ENCODE peak calls at places on chromosomes 12 and 14, in seven cellular contexts. One of them, this sample, is unnamed.

GRCh38 chr14:64540208-64541202 is at the start of gene HSPA2:
- DNase-seq in HL-60: peak
- DNase-seq in Panc1: peak
- DNase-seq in prostate gland: peak
- DNase-seq in GM12891: peak
- DNase-seq in breast epithelium: peak
- DNase-seq in K562: no peak
- DNase-seq in this sample: peak

GRCh38 chr12:105485321-105485910 is 154.9 kb downstream of the C12orf75 start:
- DNase-seq in GM12891: no peak
- DNase-seq in breast epithelium: no peak
- DNase-seq in prostate gland: no peak
- DNase-seq in Panc1: no peak
- DNase-seq in K562: no peak
- DNase-seq in HL-60: no peak
- DNase-seq in this sample: no peak

GRCh38 chr12:54358945-54359761 is 5.1 kb downstream of the GPR84 start:
- DNase-seq in GM12891: peak
- DNase-seq in prostate gland: peak
- DNase-seq in breast epithelium: peak
- DNase-seq in HL-60: peak
- DNase-seq in Panc1: peak
- DNase-seq in K562: peak
- DNase-seq in this sample: peak

GRCh38 chr12:121365416-121366062 is 13.3 kb upstream of the ANAPC5 start:
- DNase-seq in Panc1: no peak
- DNase-seq in breast epithelium: no peak
- DNase-seq in GM12891: no peak
- DNase-seq in K562: no peak
- DNase-seq in prostate gland: no peak
- DNase-seq in HL-60: no peak
- DNase-seq in this sample: no peak

GRCh38 chr12:78441737-78442453 is 422.7 kb upstream of the SYT1 start:
- DNase-seq in Panc1: no peak
- DNase-seq in breast epithelium: no peak
- DNase-seq in prostate gland: no peak
- DNase-seq in HL-60: no peak
- DNase-seq in K562: no peak
- DNase-seq in GM12891: no peak
- DNase-seq in this sample: no peak

GRCh38 chr12:49336645-49337584 is at the start of gene C1QL4:
- DNase-seq in HL-60: peak
- DNase-seq in prostate gland: peak
- DNase-seq in GM12891: peak
- DNase-seq in Panc1: no peak
- DNase-seq in K562: peak
- DNase-seq in breast epithelium: peak
- DNase-seq in this sample: peak

GRCh38 chr14:93790966-93791365 is 2.7 kb upstream of the PRIMA1 start:
- DNase-seq in prostate gland: no peak
- DNase-seq in K562: no peak
- DNase-seq in Panc1: no peak
- DNase-seq in breast epithelium: no peak
- DNase-seq in GM12891: no peak
- DNase-seq in HL-60: no peak
- DNase-seq in this sample: no peak

GRCh38 chr14:106586098-106586704 is 1059.8 kb downstream of the TMEM121 start:
- DNase-seq in prostate gland: no peak
- DNase-seq in breast epithelium: no peak
- DNase-seq in K562: peak
- DNase-seq in HL-60: peak
- DNase-seq in GM12891: peak
- DNase-seq in Panc1: peak
- DNase-seq in this sample: peak

GRCh38 chr14:23831591-23831990 is 122.0 kb upstream of the DHRS4 start:
- DNase-seq in K562: no peak
- DNase-seq in HL-60: peak
- DNase-seq in prostate gland: no peak
- DNase-seq in GM12891: no peak
- DNase-seq in Panc1: no peak
- DNase-seq in breast epithelium: no peak
- DNase-seq in this sample: no peak

GRCh38 chr14:94884616-94885230 is 114.8 kb upstream of the GSC start:
- DNase-seq in breast epithelium: no peak
- DNase-seq in prostate gland: no peak
- DNase-seq in HL-60: no peak
- DNase-seq in Panc1: no peak
- DNase-seq in K562: no peak
- DNase-seq in GM12891: no peak
- DNase-seq in this sample: no peak

GRCh38 chr12:20044304-20044703 is 324.0 kb upstream of the PDE3A start:
- DNase-seq in prostate gland: no peak
- DNase-seq in breast epithelium: no peak
- DNase-seq in Panc1: no peak
- DNase-seq in K562: no peak
- DNase-seq in HL-60: no peak
- DNase-seq in GM12891: no peak
- DNase-seq in this sample: no peak

GRCh38 chr12:66740257-66740656 is 61.4 kb upstream of the GRIP1 start:
- DNase-seq in prostate gland: no peak
- DNase-seq in GM12891: no peak
- DNase-seq in Panc1: no peak
- DNase-seq in breast epithelium: no peak
- DNase-seq in K562: no peak
- DNase-seq in HL-60: no peak
- DNase-seq in this sample: no peak

GRCh38 chr12:17588968-17589367 is 501.0 kb downstream of the RERGL start:
- DNase-seq in HL-60: no peak
- DNase-seq in Panc1: peak
- DNase-seq in prostate gland: no peak
- DNase-seq in breast epithelium: no peak
- DNase-seq in GM12891: no peak
- DNase-seq in K562: no peak
- DNase-seq in this sample: no peak

GRCh38 chr12:53596920-53597363 is 29.2 kb downstream of the ATF7 start:
- DNase-seq in GM12891: no peak
- DNase-seq in K562: no peak
- DNase-seq in HL-60: no peak
- DNase-seq in prostate gland: no peak
- DNase-seq in Panc1: no peak
- DNase-seq in breast epithelium: no peak
- DNase-seq in this sample: no peak

GRCh38 chr12:67086116-67086515 is 183.0 kb upstream of the CAND1 start:
- DNase-seq in HL-60: no peak
- DNase-seq in Panc1: no peak
- DNase-seq in prostate gland: no peak
- DNase-seq in breast epithelium: no peak
- DNase-seq in GM12891: no peak
- DNase-seq in K562: no peak
- DNase-seq in this sample: no peak

GRCh38 chr14:69043007-69043444 is 63.9 kb upstream of the ACTN1 start:
- DNase-seq in GM12891: no peak
- DNase-seq in HL-60: peak
- DNase-seq in K562: no peak
- DNase-seq in Panc1: no peak
- DNase-seq in breast epithelium: peak
- DNase-seq in prostate gland: no peak
- DNase-seq in this sample: no peak

GRCh38 chr14:85533821-85534271 is 3.9 kb downstream of the FLRT2 start:
- DNase-seq in breast epithelium: peak
- DNase-seq in prostate gland: no peak
- DNase-seq in GM12891: no peak
- DNase-seq in K562: no peak
- DNase-seq in HL-60: no peak
- DNase-seq in Panc1: no peak
- DNase-seq in this sample: no peak

GRCh38 chr14:85532981-85533820 is 3.3 kb downstream of the FLRT2 start:
- DNase-seq in GM12891: no peak
- DNase-seq in Panc1: no peak
- DNase-seq in prostate gland: peak
- DNase-seq in HL-60: no peak
- DNase-seq in breast epithelium: peak
- DNase-seq in K562: no peak
- DNase-seq in this sample: no peak

GRCh38 chr14:85535316-85535715 is 5.4 kb downstream of the FLRT2 start:
- DNase-seq in Panc1: no peak
- DNase-seq in breast epithelium: no peak
- DNase-seq in GM12891: no peak
- DNase-seq in HL-60: no peak
- DNase-seq in K562: no peak
- DNase-seq in prostate gland: no peak
- DNase-seq in this sample: no peak

GRCh38 chr14:85534914-85535313 is 5.0 kb downstream of the FLRT2 start:
- DNase-seq in Panc1: no peak
- DNase-seq in K562: no peak
- DNase-seq in GM12891: no peak
- DNase-seq in prostate gland: no peak
- DNase-seq in breast epithelium: no peak
- DNase-seq in HL-60: no peak
- DNase-seq in this sample: no peak

DNA sequence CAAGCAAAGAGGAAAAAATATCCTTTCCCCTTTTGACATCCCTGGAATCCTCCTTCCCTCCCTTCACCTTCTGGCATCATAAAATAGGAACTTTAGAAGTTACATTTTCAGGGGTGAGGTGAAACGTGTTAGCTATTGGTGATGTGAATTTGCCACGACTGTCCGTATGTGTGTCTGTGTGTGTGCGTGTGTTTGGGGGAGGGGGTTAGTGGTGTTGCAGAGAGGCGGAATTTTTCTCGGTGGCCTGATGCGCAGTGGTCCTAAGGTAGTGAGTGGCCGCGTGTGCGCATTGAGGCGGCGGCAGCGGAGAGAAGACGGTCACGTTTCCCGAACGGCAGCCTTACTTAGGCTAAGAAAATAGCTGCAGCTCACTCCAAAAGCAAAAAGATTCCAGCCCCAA is 4.5 kb downstream of the FLRT2 start:
- DNase-seq in prostate gland: peak
- DNase-seq in Panc1: no peak
- DNase-seq in K562: no peak
- DNase-seq in GM12891: no peak
- DNase-seq in HL-60: no peak
- DNase-seq in breast epithelium: no peak
- DNase-seq in this sample: no peak
- TF ChIP-seq POLR2AphosphoS5 in prostate gland: no peak
- TF ChIP-seq POLR2AphosphoS5 in Panc1: no peak
- TF ChIP-seq POLR2AphosphoS5 in K562: no peak
- TF ChIP-seq POLR2AphosphoS5 in GM12891: no peak
- TF ChIP-seq POLR2AphosphoS5 in HL-60: no peak
- TF ChIP-seq POLR2AphosphoS5 in breast epithelium: no peak
- TF ChIP-seq POLR2AphosphoS5 in this sample: no peak

GRCh38 chr14:101477648-101478047 is 83.6 kb upstream of the DIO3 start:
- DNase-seq in GM12891: no peak
- DNase-seq in K562: no peak
- DNase-seq in Panc1: no peak
- DNase-seq in prostate gland: no peak
- DNase-seq in HL-60: no peak
- DNase-seq in breast epithelium: peak
- DNase-seq in this sample: no peak
- TF ChIP-seq POLR2AphosphoS5 in GM12891: no peak
- TF ChIP-seq POLR2AphosphoS5 in K562: no peak
- TF ChIP-seq POLR2AphosphoS5 in Panc1: no peak
- TF ChIP-seq POLR2AphosphoS5 in prostate gland: no peak
- TF ChIP-seq POLR2AphosphoS5 in HL-60: no peak
- TF ChIP-seq POLR2AphosphoS5 in breast epithelium: no peak
- TF ChIP-seq POLR2AphosphoS5 in this sample: no peak

DNA sequence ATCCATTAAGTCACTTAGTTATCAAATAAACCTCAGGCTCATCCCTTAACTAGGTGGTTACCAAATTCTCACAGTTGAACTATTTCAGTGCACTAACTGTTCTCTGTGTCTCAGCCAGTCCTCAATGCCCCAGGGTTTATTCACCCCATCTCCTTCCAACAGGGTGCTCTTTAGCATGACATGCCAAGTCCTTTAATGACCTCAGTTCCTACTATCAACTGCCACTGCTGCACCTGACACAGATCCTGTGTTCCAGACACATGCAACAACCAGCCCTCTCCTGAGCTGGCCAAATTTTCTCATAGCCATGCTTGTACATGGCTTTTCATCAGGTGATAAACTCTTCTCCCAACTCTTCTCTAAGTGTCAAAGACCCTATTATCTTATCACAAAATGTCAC is 80.0 kb downstream of the ATXN2 start:
- DNase-seq in breast epithelium: no peak
- DNase-seq in K562: no peak
- DNase-seq in HL-60: no peak
- DNase-seq in Panc1: no peak
- DNase-seq in GM12891: no peak
- DNase-seq in prostate gland: no peak
- DNase-seq in this sample: no peak
- TF ChIP-seq POLR2AphosphoS5 in breast epithelium: no peak
- TF ChIP-seq POLR2AphosphoS5 in K562: no peak
- TF ChIP-seq POLR2AphosphoS5 in HL-60: no peak
- TF ChIP-seq POLR2AphosphoS5 in Panc1: no peak
- TF ChIP-seq POLR2AphosphoS5 in GM12891: no peak
- TF ChIP-seq POLR2AphosphoS5 in prostate gland: no peak
- TF ChIP-seq POLR2AphosphoS5 in this sample: no peak

DNA sequence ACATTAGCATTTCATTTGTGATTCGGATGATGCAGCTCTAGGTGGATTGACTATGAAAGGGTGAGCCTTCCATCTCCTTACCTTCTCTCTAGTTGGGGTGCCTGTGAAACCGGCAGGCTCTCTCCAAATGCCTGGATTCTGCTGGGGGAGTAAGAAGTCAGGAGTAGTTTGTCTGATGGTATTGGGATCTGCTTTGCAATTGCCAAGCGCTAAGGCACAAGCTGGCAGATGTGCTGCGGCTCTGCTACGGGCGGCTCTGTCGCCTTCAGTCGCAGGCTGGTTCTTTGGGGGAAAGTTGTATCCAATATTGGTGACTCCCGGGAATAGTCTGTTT is 2.4 kb downstream of the RMST start:
- DNase-seq in Panc1: no peak
- DNase-seq in HL-60: no peak
- DNase-seq in K562: no peak
- DNase-seq in prostate gland: no peak
- DNase-seq in GM12891: no peak
- DNase-seq in breast epithelium: no peak
- DNase-seq in this sample: no peak
- TF ChIP-seq POLR2AphosphoS5 in Panc1: no peak
- TF ChIP-seq POLR2AphosphoS5 in HL-60: no peak
- TF ChIP-seq POLR2AphosphoS5 in K562: no peak
- TF ChIP-seq POLR2AphosphoS5 in prostate gland: no peak
- TF ChIP-seq POLR2AphosphoS5 in GM12891: no peak
- TF ChIP-seq POLR2AphosphoS5 in breast epithelium: no peak
- TF ChIP-seq POLR2AphosphoS5 in this sample: no peak

GRCh38 chr14:30272848-30273563 is 286.0 kb upstream of the G2E3 start:
- DNase-seq in breast epithelium: no peak
- DNase-seq in prostate gland: no peak
- DNase-seq in K562: no peak
- DNase-seq in GM12891: no peak
- DNase-seq in HL-60: no peak
- DNase-seq in Panc1: no peak
- DNase-seq in this sample: no peak
- TF ChIP-seq POLR2AphosphoS5 in breast epithelium: no peak
- TF ChIP-seq POLR2AphosphoS5 in prostate gland: no peak
- TF ChIP-seq POLR2AphosphoS5 in K562: no peak
- TF ChIP-seq POLR2AphosphoS5 in GM12891: no peak
- TF ChIP-seq POLR2AphosphoS5 in HL-60: no peak
- TF ChIP-seq POLR2AphosphoS5 in Panc1: no peak
- TF ChIP-seq POLR2AphosphoS5 in this sample: no peak

GRCh38 chr14:35034440-35034833 is 11.6 kb upstream of the FAM177A1 start:
- DNase-seq in HL-60: no peak
- DNase-seq in K562: no peak
- DNase-seq in Panc1: no peak
- DNase-seq in GM12891: no peak
- DNase-seq in breast epithelium: no peak
- DNase-seq in prostate gland: no peak
- DNase-seq in this sample: no peak
- TF ChIP-seq POLR2AphosphoS5 in HL-60: no peak
- TF ChIP-seq POLR2AphosphoS5 in K562: no peak
- TF ChIP-seq POLR2AphosphoS5 in Panc1: no peak
- TF ChIP-seq POLR2AphosphoS5 in GM12891: no peak
- TF ChIP-seq POLR2AphosphoS5 in breast epithelium: no peak
- TF ChIP-seq POLR2AphosphoS5 in prostate gland: no peak
- TF ChIP-seq POLR2AphosphoS5 in this sample: no peak